ENCODE peak calls at places on chromosomes 1 and 21, in nine cellular contexts. One of them, this sample, is unnamed.

GRCh38 chr1:96845464-96845863 is 123.9 kb downstream of the PTBP2 start:
- DNase-seq in kidney epithelial cell: no peak
- DNase-seq in activated T-cell treated with anti-CD3 and anti-CD28 coated beads for 24 hours: no peak
- DNase-seq in hypothalamus: no peak
- DNase-seq in GM03348: no peak
- DNase-seq in fibroblast of villous mesenchyme: peak; percentile 15
- DNase-seq in T-cell: no peak
- DNase-seq in upper lobe of right lung: no peak
- DNase-seq in mesothelial cell of epicardium: no peak
- DNase-seq in this sample: no peak

GRCh38 chr1:37474697-37475379 is 458 bp downstream of the ZC3H12A start:
- DNase-seq in kidney epithelial cell: no peak
- DNase-seq in activated T-cell treated with anti-CD3 and anti-CD28 coated beads for 24 hours: no peak
- DNase-seq in hypothalamus: no peak
- DNase-seq in GM03348: peak; percentile 64
- DNase-seq in fibroblast of villous mesenchyme: no peak
- DNase-seq in T-cell: no peak
- DNase-seq in upper lobe of right lung: peak; percentile 76
- DNase-seq in mesothelial cell of epicardium: no peak
- DNase-seq in this sample: peak; percentile 87

GRCh38 chr1:180290265-180291001 is 60.4 kb downstream of the LHX4 start:
- DNase-seq in kidney epithelial cell: no peak
- DNase-seq in activated T-cell treated with anti-CD3 and anti-CD28 coated beads for 24 hours: no peak
- DNase-seq in hypothalamus: no peak
- DNase-seq in GM03348: no peak
- DNase-seq in fibroblast of villous mesenchyme: no peak
- DNase-seq in T-cell: no peak
- DNase-seq in upper lobe of right lung: no peak
- DNase-seq in mesothelial cell of epicardium: no peak
- DNase-seq in this sample: no peak

GRCh38 chr1:107748529-107748928 is 216.5 kb downstream of the VAV3 start:
- DNase-seq in kidney epithelial cell: no peak
- DNase-seq in activated T-cell treated with anti-CD3 and anti-CD28 coated beads for 24 hours: no peak
- DNase-seq in hypothalamus: no peak
- DNase-seq in GM03348: peak; percentile 37
- DNase-seq in fibroblast of villous mesenchyme: peak; percentile 21
- DNase-seq in T-cell: no peak
- DNase-seq in upper lobe of right lung: no peak
- DNase-seq in mesothelial cell of epicardium: no peak
- DNase-seq in this sample: no peak

GRCh38 chr1:161913482-161914140 is 110.1 kb downstream of the OLFML2B start:
- DNase-seq in kidney epithelial cell: peak; percentile 19
- DNase-seq in activated T-cell treated with anti-CD3 and anti-CD28 coated beads for 24 hours: no peak
- DNase-seq in hypothalamus: no peak
- DNase-seq in GM03348: no peak
- DNase-seq in fibroblast of villous mesenchyme: no peak
- DNase-seq in T-cell: no peak
- DNase-seq in upper lobe of right lung: no peak
- DNase-seq in mesothelial cell of epicardium: no peak
- DNase-seq in this sample: no peak

GRCh38 chr1:179586107-179586823 is 5.4 kb upstream of the TDRD5 start:
- DNase-seq in kidney epithelial cell: no peak
- DNase-seq in activated T-cell treated with anti-CD3 and anti-CD28 coated beads for 24 hours: no peak
- DNase-seq in hypothalamus: no peak
- DNase-seq in GM03348: peak; percentile 52
- DNase-seq in fibroblast of villous mesenchyme: peak; percentile 3
- DNase-seq in T-cell: no peak
- DNase-seq in upper lobe of right lung: peak; percentile 78
- DNase-seq in mesothelial cell of epicardium: no peak
- DNase-seq in this sample: no peak

GRCh38 chr1:13950637-13951036 is 250.6 kb downstream of the PRDM2 start:
- DNase-seq in kidney epithelial cell: no peak
- DNase-seq in activated T-cell treated with anti-CD3 and anti-CD28 coated beads for 24 hours: no peak
- DNase-seq in hypothalamus: no peak
- DNase-seq in GM03348: no peak
- DNase-seq in fibroblast of villous mesenchyme: no peak
- DNase-seq in T-cell: no peak
- DNase-seq in upper lobe of right lung: no peak
- DNase-seq in mesothelial cell of epicardium: no peak
- DNase-seq in this sample: no peak

GRCh38 chr1:150543500-150544143 is 5.6 kb upstream of the ADAMTSL4 start:
- DNase-seq in kidney epithelial cell: no peak
- DNase-seq in activated T-cell treated with anti-CD3 and anti-CD28 coated beads for 24 hours: no peak
- DNase-seq in hypothalamus: no peak
- DNase-seq in GM03348: no peak
- DNase-seq in fibroblast of villous mesenchyme: no peak
- DNase-seq in T-cell: no peak
- DNase-seq in upper lobe of right lung: no peak
- DNase-seq in mesothelial cell of epicardium: no peak
- DNase-seq in this sample: peak; percentile 93

GRCh38 chr1:88851303-88852063 is 39.9 kb downstream of the GTF2B start:
- DNase-seq in kidney epithelial cell: no peak
- DNase-seq in activated T-cell treated with anti-CD3 and anti-CD28 coated beads for 24 hours: no peak
- DNase-seq in hypothalamus: no peak
- DNase-seq in GM03348: no peak
- DNase-seq in fibroblast of villous mesenchyme: no peak
- DNase-seq in T-cell: no peak
- DNase-seq in upper lobe of right lung: no peak
- DNase-seq in mesothelial cell of epicardium: no peak
- DNase-seq in this sample: no peak

GRCh38 chr1:27519341-27520258 is 29.6 kb upstream of the WASF2 start:
- DNase-seq in kidney epithelial cell: no peak
- DNase-seq in activated T-cell treated with anti-CD3 and anti-CD28 coated beads for 24 hours: no peak
- DNase-seq in hypothalamus: peak; percentile 46
- DNase-seq in GM03348: no peak
- DNase-seq in fibroblast of villous mesenchyme: no peak
- DNase-seq in T-cell: no peak
- DNase-seq in upper lobe of right lung: peak; percentile 68
- DNase-seq in mesothelial cell of epicardium: no peak
- DNase-seq in this sample: no peak

GRCh38 chr1:206923009-206923960 is 1.5 kb upstream of the FCMR start:
- DNase-seq in kidney epithelial cell: no peak
- DNase-seq in activated T-cell treated with anti-CD3 and anti-CD28 coated beads for 24 hours: peak; percentile 66
- DNase-seq in hypothalamus: no peak
- DNase-seq in GM03348: no peak
- DNase-seq in fibroblast of villous mesenchyme: no peak
- DNase-seq in T-cell: peak; percentile 72
- DNase-seq in upper lobe of right lung: no peak
- DNase-seq in mesothelial cell of epicardium: no peak
- DNase-seq in this sample: peak; percentile 78

GRCh38 chr1:211557894-211558625 is 20.9 kb downstream of the SLC30A1 start:
- DNase-seq in kidney epithelial cell: no peak
- DNase-seq in activated T-cell treated with anti-CD3 and anti-CD28 coated beads for 24 hours: no peak
- DNase-seq in hypothalamus: no peak
- DNase-seq in GM03348: no peak
- DNase-seq in fibroblast of villous mesenchyme: no peak
- DNase-seq in T-cell: no peak
- DNase-seq in upper lobe of right lung: no peak
- DNase-seq in mesothelial cell of epicardium: no peak
- DNase-seq in this sample: no peak

GRCh38 chr21:43590220-43590619 is 69.1 kb downstream of the HSF2BP start:
- DNase-seq in kidney epithelial cell: no peak
- DNase-seq in activated T-cell treated with anti-CD3 and anti-CD28 coated beads for 24 hours: no peak
- DNase-seq in hypothalamus: no peak
- DNase-seq in GM03348: no peak
- DNase-seq in fibroblast of villous mesenchyme: no peak
- DNase-seq in T-cell: no peak
- DNase-seq in upper lobe of right lung: no peak
- DNase-seq in mesothelial cell of epicardium: no peak
- DNase-seq in this sample: no peak

GRCh38 chr1:175493999-175494336 is 249.4 kb downstream of the TNR start:
- DNase-seq in kidney epithelial cell: no peak
- DNase-seq in activated T-cell treated with anti-CD3 and anti-CD28 coated beads for 24 hours: no peak
- DNase-seq in hypothalamus: no peak
- DNase-seq in GM03348: no peak
- DNase-seq in fibroblast of villous mesenchyme: no peak
- DNase-seq in T-cell: no peak
- DNase-seq in upper lobe of right lung: no peak
- DNase-seq in mesothelial cell of epicardium: no peak
- DNase-seq in this sample: no peak

GRCh38 chr1:156623946-156624813 is 5.0 kb downstream of the HAPLN2 start:
- DNase-seq in kidney epithelial cell: no peak
- DNase-seq in activated T-cell treated with anti-CD3 and anti-CD28 coated beads for 24 hours: no peak
- DNase-seq in hypothalamus: peak; percentile 28
- DNase-seq in GM03348: peak; percentile 67
- DNase-seq in fibroblast of villous mesenchyme: peak; percentile 48
- DNase-seq in T-cell: peak; percentile 41
- DNase-seq in upper lobe of right lung: peak; percentile 73
- DNase-seq in mesothelial cell of epicardium: no peak
- DNase-seq in this sample: peak; percentile 87

GRCh38 chr1:118266436-118266835 is 81.4 kb upstream of the SPAG17 start:
- DNase-seq in kidney epithelial cell: peak; percentile 42
- DNase-seq in activated T-cell treated with anti-CD3 and anti-CD28 coated beads for 24 hours: no peak
- DNase-seq in hypothalamus: no peak
- DNase-seq in GM03348: no peak
- DNase-seq in fibroblast of villous mesenchyme: no peak
- DNase-seq in T-cell: no peak
- DNase-seq in upper lobe of right lung: no peak
- DNase-seq in mesothelial cell of epicardium: no peak
- DNase-seq in this sample: no peak

GRCh38 chr1:69185378-69185777 is 382.3 kb upstream of the LRRC7 start:
- DNase-seq in kidney epithelial cell: no peak
- DNase-seq in activated T-cell treated with anti-CD3 and anti-CD28 coated beads for 24 hours: no peak
- DNase-seq in hypothalamus: no peak
- DNase-seq in GM03348: no peak
- DNase-seq in fibroblast of villous mesenchyme: no peak
- DNase-seq in T-cell: no peak
- DNase-seq in upper lobe of right lung: no peak
- DNase-seq in mesothelial cell of epicardium: no peak
- DNase-seq in this sample: no peak

GRCh38 chr1:201119206-201119814 is 7.1 kb upstream of the CACNA1S start:
- DNase-seq in kidney epithelial cell: no peak
- DNase-seq in activated T-cell treated with anti-CD3 and anti-CD28 coated beads for 24 hours: peak; percentile 30
- DNase-seq in hypothalamus: no peak
- DNase-seq in GM03348: peak; percentile 34
- DNase-seq in fibroblast of villous mesenchyme: peak; percentile 36
- DNase-seq in T-cell: peak; percentile 42
- DNase-seq in upper lobe of right lung: no peak
- DNase-seq in mesothelial cell of epicardium: no peak
- DNase-seq in this sample: no peak

GRCh38 chr1:68210027-68210426 is 22.3 kb downstream of the WLS start:
- DNase-seq in kidney epithelial cell: no peak
- DNase-seq in activated T-cell treated with anti-CD3 and anti-CD28 coated beads for 24 hours: no peak
- DNase-seq in hypothalamus: no peak
- DNase-seq in GM03348: no peak
- DNase-seq in fibroblast of villous mesenchyme: no peak
- DNase-seq in T-cell: no peak
- DNase-seq in upper lobe of right lung: no peak
- DNase-seq in mesothelial cell of epicardium: no peak
- DNase-seq in this sample: no peak

GRCh38 chr1:28927442-28928305 is 13.3 kb downstream of the EPB41 start:
- DNase-seq in kidney epithelial cell: no peak
- DNase-seq in activated T-cell treated with anti-CD3 and anti-CD28 coated beads for 24 hours: no peak
- DNase-seq in hypothalamus: no peak
- DNase-seq in GM03348: peak; percentile 24
- DNase-seq in fibroblast of villous mesenchyme: peak; percentile 52
- DNase-seq in T-cell: no peak
- DNase-seq in upper lobe of right lung: no peak
- DNase-seq in mesothelial cell of epicardium: no peak
- DNase-seq in this sample: no peak

GRCh38 chr1:216153130-216153529 is 270.1 kb downstream of the USH2A start:
- DNase-seq in kidney epithelial cell: no peak
- DNase-seq in activated T-cell treated with anti-CD3 and anti-CD28 coated beads for 24 hours: no peak
- DNase-seq in hypothalamus: no peak
- DNase-seq in GM03348: no peak
- DNase-seq in fibroblast of villous mesenchyme: no peak
- DNase-seq in T-cell: no peak
- DNase-seq in upper lobe of right lung: no peak
- DNase-seq in mesothelial cell of epicardium: no peak
- DNase-seq in this sample: no peak

GRCh38 chr1:161936786-161937185 is 86.9 kb downstream of the OLFML2B start:
- DNase-seq in kidney epithelial cell: no peak
- DNase-seq in activated T-cell treated with anti-CD3 and anti-CD28 coated beads for 24 hours: no peak
- DNase-seq in hypothalamus: no peak
- DNase-seq in GM03348: no peak
- DNase-seq in fibroblast of villous mesenchyme: no peak
- DNase-seq in T-cell: no peak
- DNase-seq in upper lobe of right lung: no peak
- DNase-seq in mesothelial cell of epicardium: no peak
- DNase-seq in this sample: no peak

GRCh38 chr1:67190942-67191341 is 24.7 kb downstream of the IL23R start:
- DNase-seq in kidney epithelial cell: no peak
- DNase-seq in activated T-cell treated with anti-CD3 and anti-CD28 coated beads for 24 hours: no peak
- DNase-seq in hypothalamus: no peak
- DNase-seq in GM03348: no peak
- DNase-seq in fibroblast of villous mesenchyme: no peak
- DNase-seq in T-cell: no peak
- DNase-seq in upper lobe of right lung: no peak
- DNase-seq in mesothelial cell of epicardium: no peak
- DNase-seq in this sample: no peak

GRCh38 chr1:234874291-234875288 is 254.0 kb downstream of the TOMM20 start:
- DNase-seq in kidney epithelial cell: no peak
- DNase-seq in activated T-cell treated with anti-CD3 and anti-CD28 coated beads for 24 hours: no peak
- DNase-seq in hypothalamus: no peak
- DNase-seq in GM03348: no peak
- DNase-seq in fibroblast of villous mesenchyme: no peak
- DNase-seq in T-cell: no peak
- DNase-seq in upper lobe of right lung: peak; percentile 73
- DNase-seq in mesothelial cell of epicardium: no peak
- DNase-seq in this sample: no peak

GRCh38 chr21:17454315-17455027 is 58.4 kb upstream of the CXADR start:
- DNase-seq in kidney epithelial cell: peak; percentile 45
- DNase-seq in activated T-cell treated with anti-CD3 and anti-CD28 coated beads for 24 hours: peak; percentile 49
- DNase-seq in hypothalamus: no peak
- DNase-seq in GM03348: peak; percentile 68
- DNase-seq in fibroblast of villous mesenchyme: peak; percentile 91
- DNase-seq in T-cell: peak; percentile 1
- DNase-seq in upper lobe of right lung: no peak
- DNase-seq in mesothelial cell of epicardium: peak; percentile 48
- DNase-seq in this sample: no peak

GRCh38 chr1:23530089-23530749 is 814 bp downstream of the E2F2 start:
- DNase-seq in kidney epithelial cell: no peak
- DNase-seq in activated T-cell treated with anti-CD3 and anti-CD28 coated beads for 24 hours: no peak
- DNase-seq in hypothalamus: no peak
- DNase-seq in GM03348: no peak
- DNase-seq in fibroblast of villous mesenchyme: no peak
- DNase-seq in T-cell: no peak
- DNase-seq in upper lobe of right lung: no peak
- DNase-seq in mesothelial cell of epicardium: no peak
- DNase-seq in this sample: no peak

GRCh38 chr21:46151261-46151988 is 4.0 kb downstream of the FTCD start:
- DNase-seq in kidney epithelial cell: no peak
- DNase-seq in activated T-cell treated with anti-CD3 and anti-CD28 coated beads for 24 hours: no peak
- DNase-seq in hypothalamus: no peak
- DNase-seq in GM03348: no peak
- DNase-seq in fibroblast of villous mesenchyme: no peak
- DNase-seq in T-cell: no peak
- DNase-seq in upper lobe of right lung: peak; percentile 63
- DNase-seq in mesothelial cell of epicardium: no peak
- DNase-seq in this sample: peak; percentile 75

GRCh38 chr1:235027862-235028250 is 100.8 kb downstream of the TOMM20 start:
- DNase-seq in kidney epithelial cell: no peak
- DNase-seq in activated T-cell treated with anti-CD3 and anti-CD28 coated beads for 24 hours: no peak
- DNase-seq in hypothalamus: no peak
- DNase-seq in GM03348: no peak
- DNase-seq in fibroblast of villous mesenchyme: no peak
- DNase-seq in T-cell: no peak
- DNase-seq in upper lobe of right lung: no peak
- DNase-seq in mesothelial cell of epicardium: no peak
- DNase-seq in this sample: no peak

GRCh38 chr21:36698160-36699025 is 522 bp upstream of the SIM2 start:
- DNase-seq in kidney epithelial cell: no peak
- DNase-seq in activated T-cell treated with anti-CD3 and anti-CD28 coated beads for 24 hours: no peak
- DNase-seq in hypothalamus: no peak
- DNase-seq in GM03348: no peak
- DNase-seq in fibroblast of villous mesenchyme: no peak
- DNase-seq in T-cell: no peak
- DNase-seq in upper lobe of right lung: peak; percentile 64
- DNase-seq in mesothelial cell of epicardium: no peak
- DNase-seq in this sample: no peak

GRCh38 chr1:83102630-83103071 is 896.3 kb downstream of the TTLL7 start:
- DNase-seq in kidney epithelial cell: no peak
- DNase-seq in activated T-cell treated with anti-CD3 and anti-CD28 coated beads for 24 hours: no peak
- DNase-seq in hypothalamus: no peak
- DNase-seq in GM03348: no peak
- DNase-seq in fibroblast of villous mesenchyme: peak; percentile 27
- DNase-seq in T-cell: no peak
- DNase-seq in upper lobe of right lung: no peak
- DNase-seq in mesothelial cell of epicardium: no peak
- DNase-seq in this sample: no peak